ENCODE peak calls at places on chromosomes 2 and 18, in four cellular contexts. R is T-cell, C is mucosa of descending colon, O is SK-MEL-5. D is an unnamed sample.

GRCh38 chr2:232556426-232556825 is 5.9 kb downstream of the EIF4E2 start:
- DNase-seq in R (no peak), C (no peak), O (no peak), D (no peak)

GRCh38 chr2:69628325-69629038 is 15.1 kb downstream of the AAK1 start:
- DNase-seq in R (no peak), C (no peak), O (no peak), D (no peak)

GRCh38 chr2:165621086-165621560 is 151.6 kb downstream of the CSRNP3 start:
- DNase-seq in R (no peak), C (no peak), O (no peak), D (peak)

GRCh38 chr2:152620218-152620617 is 97.0 kb downstream of the PRPF40A start:
- DNase-seq in R (no peak), C (no peak), O (no peak), D (no peak)

GRCh38 chr2:173652731-173653426 is 298.2 kb downstream of the CDCA7 start:
- DNase-seq in R (no peak), C (no peak), O (peak), D (no peak)

GRCh38 chr2:218400930-218401833 is 1.5 kb downstream of the CTDSP1 start:
- DNase-seq in R (no peak), C (peak), O (no peak), D (no peak)

GRCh38 chr2:231709981-231710750 is 1.8 kb downstream of the PTMA start:
- DNase-seq in R (peak), C (peak), O (peak), D (peak)

GRCh38 chr2:139031722-139032121 is 251.5 kb upstream of the NXPH2 start:
- DNase-seq in R (no peak), C (no peak), O (peak), D (no peak)

GRCh38 chr2:164061129-164061746 is 325.4 kb upstream of the FIGN start:
- DNase-seq in R (no peak), C (no peak), O (peak), D (no peak)

GRCh38 chr2:229910832-229911412 is 10.9 kb downstream of the TRIP12 start:
- DNase-seq in R (no peak), C (no peak), O (peak), D (no peak)

GRCh38 chr2:239751719-239752355 is 273.3 kb downstream of the NDUFA10 start:
- DNase-seq in R (peak), C (no peak), O (no peak), D (peak)

GRCh38 chr18:49026501-49027378 is 76.0 kb upstream of the SMAD7 start:
- DNase-seq in R (no peak), C (no peak), O (no peak), D (peak)

GRCh38 chr2:83817511-83817910 is 641.6 kb downstream of the SUCLG1 start:
- DNase-seq in R (no peak), C (no peak), O (peak), D (no peak)

GRCh38 chr2:23549821-23550535 is 165.0 kb downstream of the KLHL29 start:
- DNase-seq in R (no peak), C (peak), O (peak), D (no peak)

GRCh38 chr2:162556996-162557395 is 213.1 kb downstream of the GCA start:
- DNase-seq in R (no peak), C (no peak), O (no peak), D (no peak)

GRCh38 chr2:159545080-159545479 is 71.3 kb downstream of the BAZ2B start:
- DNase-seq in R (no peak), C (no peak), O (no peak), D (no peak)

GRCh38 chr2:42086500-42086953 is 38.7 kb downstream of the PKDCC start:
- DNase-seq in R (no peak), C (no peak), O (peak), D (no peak)

D was measured in breast epithelium.